ENCODE peak calls at places on chromosome 20, in six cellular contexts. B is naive thymus-derived CD4-positive, alpha-beta T cell; S is stomach; M is PC-3; U is body of pancreas; X is heart right ventricle. E is an unnamed sample. For H3K36me3 and H3K4me1, the result is how much of the 10 kb centered on the place peaks cover.

GRCh38 chr20:48489656-48490055 is 338.1 kb downstream of the PREX1 start:
- DNase-seq in B (no peak), S (no peak), M (no peak), U (no peak), X (no peak), E (no peak)

GRCh38 chr20:45311589-45312211 is 3.6 kb upstream of the MATN4 start:
- DNase-seq in B (peak), S (peak), M (peak), U (peak), X (no peak), E (peak)

GRCh38 chr20:19460386-19460785 is 247.9 kb downstream of the SLC24A3 start:
- DNase-seq in B (no peak), S (no peak), M (peak), U (no peak), X (no peak), E (no peak)

GRCh38 chr20:61353996-61354390 is 101.9 kb downstream of the CDH4 start:
- DNase-seq in B (no peak), S (no peak), M (no peak), U (no peak), X (no peak), E (peak)

GRCh38 chr20:45963059-45964011 is 8.7 kb downstream of the ZNF335 start:
- DNase-seq in B (peak), S (no peak), M (peak), U (no peak), X (no peak), E (peak)

GRCh38 chr20:3681931-3682820 is at the start of gene ADAM33:
- DNase-seq in B (no peak), S (peak), M (no peak), U (no peak), X (no peak), E (peak)

GRCh38 chr20:36569847-36570429 is 3.5 kb upstream of the TGIF2 start:
- DNase-seq in B (no peak), S (no peak), M (no peak), U (no peak), X (no peak), E (no peak)

GRCh38 chr20:23212482-23212881 is 126.4 kb upstream of the CD93 start:
- DNase-seq in B (no peak), S (no peak), M (peak), U (no peak), X (no peak), E (no peak)

GRCh38 chr20:54173653-54174451 is at the start of gene CYP24A1:
- DNase-seq in B (no peak), S (peak), M (peak), U (no peak), X (no peak), E (no peak)

GRCh38 chr20:750801-751200 is 17.5 kb downstream of the SLC52A3 start:
- DNase-seq in B (no peak), S (no peak), M (no peak), U (no peak), X (no peak), E (no peak)

GRCh38 chr20:8152183-8152582 is 20.1 kb downstream of the PLCB1 start:
- DNase-seq in B (no peak), S (no peak), M (peak), U (no peak), X (peak), E (no peak)

GRCh38 chr20:64222273-64222672 is 33.3 kb upstream of the PCMTD2 start:
- DNase-seq in B (no peak), S (peak), M (peak), U (no peak), X (no peak), E (no peak)

GRCh38 chr20:19973920-19974620 is 43.1 kb upstream of the NAA20 start:
- DNase-seq in B (no peak), S (peak), M (peak), U (peak), X (peak), E (peak)

GRCh38 chr20:36273414-36274247 is 32.5 kb upstream of the DLGAP4 start:
- DNase-seq in B (no peak), S (no peak), M (peak), U (no peak), X (no peak), E (peak)

GRCh38 chr20:9945406-9945805 is 89.4 kb upstream of the ANKEF1 start:
- DNase-seq in B (no peak), S (no peak), M (peak), U (no peak), X (no peak), E (no peak)

GRCh38 chr20:57438552-57438951 is 47.4 kb downstream of the RBM38 start:
- DNase-seq in B (no peak), S (no peak), M (no peak), U (no peak), X (no peak), E (no peak)

GRCh38 chr20:45833030-45833882 is at the start of gene SNX21:
- DNase-seq in B (peak), S (peak), M (peak), U (peak), X (peak), E (peak)

GRCh38 chr20:13279171-13279570 is 58.1 kb downstream of the ISM1 start:
- DNase-seq in B (no peak), S (no peak), M (no peak), U (no peak), X (no peak), E (no peak)

GRCh38 chr20:33209789-33210188 is 7.4 kb upstream of the BPIFA3 start:
- DNase-seq in B (peak), S (peak), M (peak), U (peak), X (peak), E (peak)

GRCh38 chr20:41078329-41078728 is 49.7 kb downstream of the TOP1 start:
- DNase-seq in B (no peak), S (no peak), M (peak), U (no peak), X (peak), E (no peak)

GRCh38 chr20:54643761-54644160 is 168.4 kb downstream of the DOK5 start:
- DNase-seq in B (no peak), S (no peak), M (peak), U (no peak), X (no peak), E (peak)

GRCh38 chr20:51484141-51484815 is 58.2 kb downstream of the NFATC2 start:
- DNase-seq in B (no peak), S (no peak), M (no peak), U (no peak), X (no peak), E (no peak)

GRCh38 chr20:49896204-49896603 is 19.1 kb downstream of the SPATA2 start:
- DNase-seq in B (no peak), S (no peak), M (no peak), U (no peak), X (no peak), E (no peak)

GRCh38 chr20:3815703-3816315 is 4.5 kb upstream of the AP5S1 start:
- DNase-seq in B (peak), S (no peak), M (no peak), U (no peak), X (no peak), E (no peak)

GRCh38 chr20:44597930-44598329 is 15.6 kb downstream of the PKIG start:
- DNase-seq in B (no peak), S (no peak), M (no peak), U (no peak), X (no peak), E (no peak)

GRCh38 chr20:48350291-48350988 is 477.4 kb downstream of the PREX1 start:
- DNase-seq in B (no peak), S (no peak), M (no peak), U (no peak), X (no peak), E (peak)

GRCh38 chr20:12237772-12238171 is 320.1 kb downstream of the BTBD3 start:
- DNase-seq in B (no peak), S (no peak), M (peak), U (no peak), X (no peak), E (no peak)
- H3K27ac ChIP-seq in B (no peak), S (no peak), M (no peak), U (no peak), X (no peak), E (no peak)

GRCh38 chr20:25720285-25720684 is 23.6 kb upstream of the ZNF337 start:
- DNase-seq in B (no peak), S (no peak), M (no peak), U (no peak), X (no peak), E (no peak)
- H3K36me3 ChIP-seq in B (under half), S (under half), M (under half), U (under half), X (under half), E (under half)

GRCh38 chr20:1811621-1812498 is 83.3 kb upstream of the SIRPA start:
- DNase-seq in B (no peak), S (no peak), M (no peak), U (no peak), X (no peak), E (no peak)

GRCh38 chr20:1813101-1813529 is 82.1 kb upstream of the SIRPA start:
- DNase-seq in B (no peak), S (peak), M (peak), U (no peak), X (peak), E (peak)

GRCh38 chr20:1815502-1816085 is 79.6 kb upstream of the SIRPA start:
- DNase-seq in B (no peak), S (no peak), M (no peak), U (no peak), X (no peak), E (no peak)

GRCh38 chr20:1816384-1817381 is 78.5 kb upstream of the SIRPA start:
- DNase-seq in B (peak), S (no peak), M (peak), U (no peak), X (peak), E (no peak)

DNA sequence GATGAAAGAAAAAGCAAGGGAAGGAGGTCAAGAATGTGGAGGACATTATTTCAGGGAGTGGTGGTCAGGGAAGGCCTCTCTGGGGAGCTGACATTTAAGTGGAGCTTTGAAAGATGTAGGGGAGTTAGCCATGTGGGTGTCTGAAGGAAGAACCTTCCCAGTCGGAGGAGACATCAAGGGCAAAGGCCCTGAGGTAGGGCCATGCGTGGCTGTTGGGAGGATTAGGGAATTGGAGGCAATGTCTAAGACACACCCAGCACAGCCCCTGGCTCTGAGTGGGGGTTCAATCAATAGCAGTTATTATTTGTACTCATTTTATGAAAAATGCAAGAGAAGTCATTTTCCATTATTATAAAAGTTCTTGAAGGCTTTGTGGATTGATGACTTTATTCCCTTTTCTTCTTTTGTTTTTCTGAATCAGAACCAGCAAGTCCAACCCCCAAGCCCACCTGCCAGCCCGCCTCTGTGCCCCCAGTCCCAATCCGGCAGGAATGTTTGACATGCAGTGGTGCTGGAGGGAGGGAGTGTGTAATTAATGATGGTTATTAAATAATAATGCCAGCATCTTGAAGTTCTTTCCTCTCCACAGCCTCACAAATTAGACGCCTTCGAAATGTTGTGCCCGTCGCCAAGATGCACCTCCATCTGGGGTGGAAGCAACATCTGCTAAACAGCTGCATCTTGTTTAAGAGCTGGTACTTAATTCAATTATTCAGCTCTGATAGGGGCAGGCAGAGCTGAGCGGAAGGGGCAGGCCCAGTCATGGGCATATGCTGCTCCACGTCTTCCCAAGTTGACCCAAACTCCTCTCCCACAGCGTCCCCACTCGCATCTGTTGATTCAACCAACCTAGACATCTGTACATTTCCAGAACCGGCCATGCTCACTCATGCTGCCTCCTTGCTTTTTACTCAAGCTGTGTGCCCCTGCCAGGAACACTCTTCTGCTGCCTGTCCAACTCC is 81.3 kb upstream of the SIRPA start:
- DNase-seq in B (no peak), S (no peak), M (no peak), U (no peak), X (no peak), E (no peak)
- H3K4me1 ChIP-seq in B (under half), S (under half), M (half or more), U (under half), X (half or more), E (under half)

GRCh38 chr20:62487125-62487524 is 11.3 kb upstream of the GATA5 start:
- DNase-seq in B (no peak), S (no peak), M (no peak), U (no peak), X (no peak), E (no peak)

GRCh38 chr20:62487564-62488086 is 11.8 kb upstream of the GATA5 start:
- DNase-seq in B (no peak), S (peak), M (no peak), U (peak), X (no peak), E (no peak)

GRCh38 chr20:62489186-62489939 is 13.6 kb upstream of the GATA5 start:
- DNase-seq in B (no peak), S (no peak), M (peak), U (no peak), X (no peak), E (no peak)

GRCh38 chr20:62488470-62488869 is 12.7 kb upstream of the GATA5 start:
- DNase-seq in B (no peak), S (no peak), M (no peak), U (no peak), X (no peak), E (no peak)

GRCh38 chr20:62489940-62490263 is 14.1 kb upstream of the GATA5 start:
- DNase-seq in B (no peak), S (no peak), M (no peak), U (no peak), X (no peak), E (no peak)
- H3K27ac ChIP-seq in B (no peak), S (no peak), M (no peak), U (no peak), X (no peak), E (no peak)

DNA sequence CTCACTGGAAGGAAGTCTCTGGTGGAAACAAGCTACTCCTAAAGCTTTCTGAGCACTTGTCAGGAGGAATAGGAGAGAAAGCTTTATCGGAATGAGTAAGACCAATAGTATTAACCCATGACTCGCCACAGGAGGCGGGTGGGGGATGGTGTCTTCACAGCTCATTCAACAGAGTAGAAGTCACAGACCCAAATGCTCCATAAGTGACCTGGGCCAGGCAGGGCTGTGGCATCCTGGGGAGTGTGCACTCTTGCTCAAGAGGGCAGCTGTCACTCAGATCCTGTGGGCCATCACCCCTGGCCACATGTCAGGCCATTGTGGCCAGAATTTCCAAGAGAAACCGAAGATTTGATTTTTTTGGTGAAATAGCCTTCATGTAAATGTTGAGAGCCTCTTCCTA is 116.0 kb downstream of the SYCP2 start:
- DNase-seq in B (no peak), S (no peak), M (peak), U (no peak), X (no peak), E (no peak)
- H3K36me3 ChIP-seq in B (under half), S (under half), M (under half), U (under half), X (under half), E (under half)

GRCh38 chr20:34817072-34817471 is 8.4 kb downstream of the NCOA6 start:
- DNase-seq in B (no peak), S (no peak), M (no peak), U (no peak), X (no peak), E (no peak)

GRCh38 chr20:34817801-34818200 is 7.7 kb downstream of the NCOA6 start:
- DNase-seq in B (no peak), S (no peak), M (no peak), U (no peak), X (no peak), E (no peak)

GRCh38 chr20:34820805-34821578 is 4.5 kb downstream of the NCOA6 start:
- DNase-seq in B (no peak), S (no peak), M (no peak), U (no peak), X (no peak), E (no peak)

GRCh38 chr20:34815636-34816035 is 9.8 kb downstream of the NCOA6 start:
- DNase-seq in B (no peak), S (no peak), M (no peak), U (no peak), X (no peak), E (no peak)
- H3K4me1 ChIP-seq in B (under half), S (under half), M (under half), U (under half), X (under half), E (under half)

DNA sequence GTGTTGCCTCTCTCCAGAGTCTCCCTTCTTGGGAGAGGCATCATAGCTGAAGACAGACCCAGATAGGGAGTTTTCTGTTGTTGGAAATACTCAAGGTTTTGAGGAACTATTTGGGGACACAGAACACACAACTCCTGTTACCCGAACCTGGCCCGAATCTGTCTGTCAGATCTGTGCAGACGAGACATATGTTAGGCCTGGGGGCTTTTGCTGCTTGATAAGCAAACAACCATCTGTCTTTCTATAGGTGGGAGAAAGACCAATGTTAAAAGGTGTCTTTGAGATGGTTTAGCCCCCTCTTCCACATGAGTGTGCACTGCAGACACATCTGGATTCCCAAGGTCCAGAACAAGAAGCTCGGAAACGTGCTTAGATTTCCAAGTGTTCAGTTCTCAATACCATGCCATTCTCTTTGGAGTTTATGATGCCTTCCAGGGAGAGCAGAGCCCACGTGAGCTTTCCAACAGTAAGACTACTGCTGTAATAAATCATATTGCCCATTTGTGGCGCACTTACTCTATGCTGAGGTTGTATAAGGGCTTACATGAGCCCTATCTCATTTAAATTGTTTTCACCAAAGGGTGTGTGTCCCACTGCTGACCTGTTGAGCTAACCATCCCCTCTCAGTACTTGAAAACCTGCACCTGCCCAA is 3.8 kb upstream of the STX16 start:
- DNase-seq in B (no peak), S (no peak), M (no peak), U (peak), X (no peak), E (no peak)
- H3K27ac ChIP-seq in B (no peak), S (peak), M (peak), U (no peak), X (no peak), E (peak)